ENCODE peak calls at places on chromosomes 13 and 19, in six cellular contexts. R, M, P, I, S and D are unnamed samples.

GRCh38 chr19:14113762-14114414 is 3.7 kb downstream of the PRKACA start:
- DNase-seq in M (no peak), P (no peak), S (no peak), R (no peak), I (peak), D (no peak)

GRCh38 chr13:72565893-72566292 is 161.5 kb downstream of the MZT1 start:
- DNase-seq in P (peak), R (no peak), M (no peak), I (no peak), S (no peak), D (peak)

GRCh38 chr13:21884965-21885567 is 214.2 kb downstream of the FGF9 start:
- DNase-seq in I (no peak), R (no peak), S (no peak), P (no peak), M (no peak), D (no peak)

GRCh38 chr13:30429235-30429634 is 6.9 kb downstream of the UBE2L5 start:
- DNase-seq in R (no peak), P (no peak), M (no peak), I (no peak), S (no peak), D (no peak)

GRCh38 chr19:44675516-44675915 is 4.2 kb downstream of the CEACAM19 start:
- DNase-seq in I (no peak), R (no peak), S (no peak), M (no peak), P (no peak), D (no peak)

GRCh38 chr19:20321139-20321656 is 154.2 kb downstream of the ZNF486 start:
- DNase-seq in I (no peak), M (no peak), P (no peak), R (no peak), S (no peak), D (no peak)

GRCh38 chr19:41971363-41971762 is 12.2 kb upstream of the RABAC1 start:
- DNase-seq in I (no peak), P (no peak), R (no peak), M (no peak), S (no peak), D (no peak)

GRCh38 chr13:111448504-111448903 is 128.1 kb downstream of the TEX29 start:
- DNase-seq in M (no peak), I (no peak), R (no peak), P (no peak), S (no peak), D (no peak)

GRCh38 chr13:99471231-99472202 is 29.8 kb upstream of the TM9SF2 start:
- DNase-seq in P (peak), M (no peak), I (no peak), R (no peak), S (peak), D (no peak)

GRCh38 chr19:18194208-18194530 is 1.2 kb downstream of the MPV17L2 start:
- DNase-seq in P (no peak), M (no peak), I (no peak), S (no peak), R (no peak), D (no peak)

GRCh38 chr13:33249066-33249465 is 36.5 kb downstream of the STARD13 start:
- DNase-seq in S (peak), R (no peak), M (no peak), I (no peak), P (no peak), D (no peak)

GRCh38 chr13:99982741-99983400 is 1.3 kb downstream of the ZIC2 start:
- DNase-seq in S (no peak), R (no peak), I (no peak), M (no peak), P (no peak), D (no peak)

GRCh38 chr19:44476559-44477408 is 23.5 kb downstream of the ZNF180 start:
- DNase-seq in M (no peak), P (no peak), I (no peak), R (no peak), S (peak), D (no peak)

GRCh38 chr19:19866599-19867248 is 1.0 kb downstream of the ZNF253 start:
- DNase-seq in R (no peak), M (no peak), S (peak), P (no peak), I (peak), D (no peak)